ENCODE peak calls at places on chromosomes 4 and X, in ten cellular contexts. One of them, this sample, is unnamed.

GRCh38 chrX:148265829-148266228 is 234.6 kb upstream of the AFF2 start:
- DNase-seq in colonic mucosa: no peak
- DNase-seq in upper lobe of left lung: no peak
- DNase-seq in esophagus muscularis mucosa: no peak
- DNase-seq in heart left ventricle: no peak
- DNase-seq in OCI-LY7: no peak
- DNase-seq in GM23338: no peak
- DNase-seq in CD14-positive monocyte: no peak
- DNase-seq in mesothelial cell of epicardium: no peak
- DNase-seq in WERI-Rb-1: no peak
- DNase-seq in this sample: no peak

GRCh38 chrX:15816886-15817285 is 26.6 kb downstream of the ZRSR2 start:
- DNase-seq in WERI-Rb-1: no peak
- DNase-seq in heart left ventricle: no peak
- DNase-seq in OCI-LY7: no peak
- DNase-seq in upper lobe of left lung: peak; percentile 23
- DNase-seq in GM23338: peak; percentile 11
- DNase-seq in esophagus muscularis mucosa: no peak
- DNase-seq in colonic mucosa: no peak
- DNase-seq in mesothelial cell of epicardium: no peak
- DNase-seq in CD14-positive monocyte: no peak
- DNase-seq in this sample: no peak

GRCh38 chrX:11768039-11768438 is 10.0 kb downstream of the MSL3 start:
- DNase-seq in mesothelial cell of epicardium: no peak
- DNase-seq in upper lobe of left lung: no peak
- DNase-seq in colonic mucosa: no peak
- DNase-seq in esophagus muscularis mucosa: no peak
- DNase-seq in OCI-LY7: no peak
- DNase-seq in WERI-Rb-1: peak; percentile 26
- DNase-seq in GM23338: no peak
- DNase-seq in heart left ventricle: no peak
- DNase-seq in CD14-positive monocyte: no peak
- DNase-seq in this sample: no peak

GRCh38 chr4:37825943-37826281 is 574 bp upstream of the PGM2 start:
- DNase-seq in colonic mucosa: peak; percentile 41
- DNase-seq in WERI-Rb-1: peak; percentile 16
- DNase-seq in heart left ventricle: no peak
- DNase-seq in CD14-positive monocyte: no peak
- DNase-seq in mesothelial cell of epicardium: no peak
- DNase-seq in OCI-LY7: no peak
- DNase-seq in upper lobe of left lung: no peak
- DNase-seq in esophagus muscularis mucosa: peak; percentile 90
- DNase-seq in GM23338: peak; percentile 37
- DNase-seq in this sample: no peak

GRCh38 chr4:48445704-48446103 is 37.4 kb upstream of the SLC10A4 start:
- DNase-seq in mesothelial cell of epicardium: no peak
- DNase-seq in GM23338: peak; percentile 58
- DNase-seq in heart left ventricle: no peak
- DNase-seq in upper lobe of left lung: no peak
- DNase-seq in colonic mucosa: no peak
- DNase-seq in CD14-positive monocyte: no peak
- DNase-seq in OCI-LY7: peak; percentile 19
- DNase-seq in WERI-Rb-1: no peak
- DNase-seq in esophagus muscularis mucosa: no peak
- DNase-seq in this sample: no peak

GRCh38 chr4:153023692-153024394 is 87.7 kb downstream of the FHDC1 start:
- DNase-seq in mesothelial cell of epicardium: no peak
- DNase-seq in CD14-positive monocyte: no peak
- DNase-seq in upper lobe of left lung: no peak
- DNase-seq in OCI-LY7: no peak
- DNase-seq in heart left ventricle: no peak
- DNase-seq in WERI-Rb-1: no peak
- DNase-seq in colonic mucosa: peak; percentile 38
- DNase-seq in GM23338: no peak
- DNase-seq in esophagus muscularis mucosa: no peak
- DNase-seq in this sample: no peak

GRCh38 chrX:74593593-74593992 is 20.8 kb downstream of the RLIM start:
- DNase-seq in mesothelial cell of epicardium: no peak
- DNase-seq in upper lobe of left lung: no peak
- DNase-seq in WERI-Rb-1: no peak
- DNase-seq in CD14-positive monocyte: no peak
- DNase-seq in GM23338: no peak
- DNase-seq in heart left ventricle: no peak
- DNase-seq in colonic mucosa: no peak
- DNase-seq in esophagus muscularis mucosa: no peak
- DNase-seq in OCI-LY7: no peak
- DNase-seq in this sample: no peak

GRCh38 chr4:113738251-113738650 is 23.3 kb downstream of the CAMK2D start:
- DNase-seq in esophagus muscularis mucosa: no peak
- DNase-seq in CD14-positive monocyte: no peak
- DNase-seq in GM23338: no peak
- DNase-seq in upper lobe of left lung: no peak
- DNase-seq in OCI-LY7: no peak
- DNase-seq in mesothelial cell of epicardium: no peak
- DNase-seq in WERI-Rb-1: no peak
- DNase-seq in heart left ventricle: no peak
- DNase-seq in colonic mucosa: no peak
- DNase-seq in this sample: no peak

GRCh38 chrX:108224218-108224617 is 132.6 kb downstream of the ATG4A start:
- DNase-seq in CD14-positive monocyte: no peak
- DNase-seq in colonic mucosa: no peak
- DNase-seq in esophagus muscularis mucosa: no peak
- DNase-seq in heart left ventricle: no peak
- DNase-seq in OCI-LY7: no peak
- DNase-seq in upper lobe of left lung: no peak
- DNase-seq in mesothelial cell of epicardium: no peak
- DNase-seq in GM23338: no peak
- DNase-seq in WERI-Rb-1: no peak
- DNase-seq in this sample: no peak

GRCh38 chr4:55398966-55399365 is 3.2 kb downstream of the TMEM165 start:
- DNase-seq in OCI-LY7: no peak
- DNase-seq in GM23338: no peak
- DNase-seq in upper lobe of left lung: no peak
- DNase-seq in heart left ventricle: no peak
- DNase-seq in mesothelial cell of epicardium: no peak
- DNase-seq in colonic mucosa: no peak
- DNase-seq in CD14-positive monocyte: no peak
- DNase-seq in esophagus muscularis mucosa: no peak
- DNase-seq in WERI-Rb-1: peak; percentile 36
- DNase-seq in this sample: no peak

GRCh38 chrX:85327060-85327333 is 52.5 kb downstream of the POF1B start:
- DNase-seq in colonic mucosa: no peak
- DNase-seq in mesothelial cell of epicardium: no peak
- DNase-seq in esophagus muscularis mucosa: no peak
- DNase-seq in GM23338: no peak
- DNase-seq in CD14-positive monocyte: no peak
- DNase-seq in upper lobe of left lung: no peak
- DNase-seq in WERI-Rb-1: no peak
- DNase-seq in heart left ventricle: no peak
- DNase-seq in OCI-LY7: no peak
- DNase-seq in this sample: no peak

GRCh38 chr4:102535398-102536082 is 34.4 kb downstream of the NFKB1 start:
- DNase-seq in upper lobe of left lung: no peak
- DNase-seq in mesothelial cell of epicardium: no peak
- DNase-seq in esophagus muscularis mucosa: no peak
- DNase-seq in WERI-Rb-1: no peak
- DNase-seq in heart left ventricle: no peak
- DNase-seq in CD14-positive monocyte: no peak
- DNase-seq in GM23338: no peak
- DNase-seq in OCI-LY7: no peak
- DNase-seq in colonic mucosa: no peak
- DNase-seq in this sample: no peak

GRCh38 chrX:71111141-71111843 is at the start of gene IL2RG:
- DNase-seq in upper lobe of left lung: peak; percentile 53
- DNase-seq in CD14-positive monocyte: peak; percentile 80
- DNase-seq in mesothelial cell of epicardium: no peak
- DNase-seq in OCI-LY7: peak; percentile 84
- DNase-seq in heart left ventricle: no peak
- DNase-seq in colonic mucosa: peak; percentile 70
- DNase-seq in esophagus muscularis mucosa: no peak
- DNase-seq in GM23338: no peak
- DNase-seq in WERI-Rb-1: no peak
- DNase-seq in this sample: no peak

GRCh38 chrX:129755779-129756650 is 17.2 kb downstream of the XPNPEP2 start:
- DNase-seq in esophagus muscularis mucosa: no peak
- DNase-seq in heart left ventricle: no peak
- DNase-seq in mesothelial cell of epicardium: no peak
- DNase-seq in WERI-Rb-1: peak; percentile 30
- DNase-seq in upper lobe of left lung: no peak
- DNase-seq in colonic mucosa: no peak
- DNase-seq in OCI-LY7: peak; percentile 66
- DNase-seq in GM23338: peak; percentile 55
- DNase-seq in CD14-positive monocyte: no peak
- DNase-seq in this sample: peak; percentile 19
- TF ChIP-seq CTCF in esophagus muscularis mucosa: no peak
- TF ChIP-seq CTCF in heart left ventricle: no peak
- TF ChIP-seq CTCF in mesothelial cell of epicardium: no peak
- TF ChIP-seq CTCF in WERI-Rb-1: peak; percentile 48
- TF ChIP-seq CTCF in upper lobe of left lung: no peak
- TF ChIP-seq CTCF in colonic mucosa: no peak
- TF ChIP-seq CTCF in OCI-LY7: peak; percentile 58
- TF ChIP-seq CTCF in GM23338: peak; percentile 67
- TF ChIP-seq CTCF in CD14-positive monocyte: no peak
- TF ChIP-seq CTCF in this sample: no peak

GRCh38 chr4:10051536-10052135 is 30.3 kb upstream of the SLC2A9 start:
- DNase-seq in colonic mucosa: no peak
- DNase-seq in heart left ventricle: no peak
- DNase-seq in GM23338: no peak
- DNase-seq in esophagus muscularis mucosa: peak; percentile 37
- DNase-seq in CD14-positive monocyte: no peak
- DNase-seq in WERI-Rb-1: peak; percentile 92
- DNase-seq in upper lobe of left lung: no peak
- DNase-seq in OCI-LY7: no peak
- DNase-seq in mesothelial cell of epicardium: no peak
- DNase-seq in this sample: no peak

GRCh38 chr4:10047967-10048366 is 26.7 kb upstream of the SLC2A9 start:
- DNase-seq in heart left ventricle: no peak
- DNase-seq in colonic mucosa: no peak
- DNase-seq in mesothelial cell of epicardium: no peak
- DNase-seq in WERI-Rb-1: no peak
- DNase-seq in esophagus muscularis mucosa: no peak
- DNase-seq in GM23338: no peak
- DNase-seq in upper lobe of left lung: no peak
- DNase-seq in OCI-LY7: no peak
- DNase-seq in CD14-positive monocyte: no peak
- DNase-seq in this sample: no peak

GRCh38 chr4:10050171-10051120 is 29.1 kb upstream of the SLC2A9 start:
- DNase-seq in esophagus muscularis mucosa: no peak
- DNase-seq in colonic mucosa: no peak
- DNase-seq in GM23338: no peak
- DNase-seq in mesothelial cell of epicardium: no peak
- DNase-seq in CD14-positive monocyte: no peak
- DNase-seq in upper lobe of left lung: no peak
- DNase-seq in heart left ventricle: no peak
- DNase-seq in WERI-Rb-1: peak; percentile 54
- DNase-seq in OCI-LY7: no peak
- DNase-seq in this sample: no peak

GRCh38 chr4:10045481-10045880 is 24.2 kb upstream of the SLC2A9 start:
- DNase-seq in mesothelial cell of epicardium: no peak
- DNase-seq in OCI-LY7: no peak
- DNase-seq in heart left ventricle: no peak
- DNase-seq in esophagus muscularis mucosa: no peak
- DNase-seq in CD14-positive monocyte: no peak
- DNase-seq in upper lobe of left lung: no peak
- DNase-seq in GM23338: no peak
- DNase-seq in WERI-Rb-1: no peak
- DNase-seq in colonic mucosa: no peak
- DNase-seq in this sample: no peak

DNA sequence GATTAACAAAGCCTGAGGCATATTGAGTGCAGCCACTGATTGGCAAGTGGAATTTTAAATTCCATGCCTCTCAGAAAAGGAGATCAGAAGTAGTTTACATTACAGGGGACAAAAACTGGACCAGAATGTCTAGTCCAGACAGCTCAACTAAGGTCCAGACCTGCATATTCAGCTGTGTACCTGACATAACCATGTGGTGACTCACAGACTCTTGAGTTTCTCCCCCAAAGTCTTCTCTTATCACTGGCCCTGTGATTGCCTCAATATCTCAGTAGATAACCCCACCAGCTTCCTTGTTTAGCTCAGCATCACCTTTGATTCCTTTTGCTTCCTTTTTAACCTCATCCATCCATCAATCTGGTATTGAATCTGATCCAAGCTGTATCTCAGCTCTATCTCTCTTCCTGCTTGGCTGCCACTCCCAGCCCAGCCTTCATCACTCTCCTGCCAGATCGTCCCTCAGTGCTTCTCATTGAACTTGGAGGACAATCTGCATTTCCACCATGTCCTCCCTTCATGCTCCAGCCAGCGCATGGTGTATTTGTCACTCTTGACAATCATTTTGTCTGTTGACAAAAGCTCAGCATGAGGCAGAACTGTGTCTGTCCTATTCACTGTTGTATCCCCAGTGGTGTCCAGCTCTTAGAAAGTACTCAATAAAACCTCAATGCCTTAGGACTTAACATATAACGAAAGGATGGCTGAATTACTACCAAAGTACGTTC is 27.8 kb upstream of the SLC2A9 start:
- DNase-seq in OCI-LY7: no peak
- DNase-seq in heart left ventricle: no peak
- DNase-seq in GM23338: no peak
- DNase-seq in colonic mucosa: no peak
- DNase-seq in CD14-positive monocyte: no peak
- DNase-seq in WERI-Rb-1: no peak
- DNase-seq in upper lobe of left lung: no peak
- DNase-seq in mesothelial cell of epicardium: no peak
- DNase-seq in esophagus muscularis mucosa: no peak
- DNase-seq in this sample: no peak
- TF ChIP-seq CTCF in OCI-LY7: no peak
- TF ChIP-seq CTCF in heart left ventricle: no peak
- TF ChIP-seq CTCF in GM23338: no peak
- TF ChIP-seq CTCF in colonic mucosa: no peak
- TF ChIP-seq CTCF in CD14-positive monocyte: no peak
- TF ChIP-seq CTCF in WERI-Rb-1: no peak
- TF ChIP-seq CTCF in upper lobe of left lung: no peak
- TF ChIP-seq CTCF in mesothelial cell of epicardium: no peak
- TF ChIP-seq CTCF in esophagus muscularis mucosa: no peak
- TF ChIP-seq CTCF in this sample: no peak

DNA sequence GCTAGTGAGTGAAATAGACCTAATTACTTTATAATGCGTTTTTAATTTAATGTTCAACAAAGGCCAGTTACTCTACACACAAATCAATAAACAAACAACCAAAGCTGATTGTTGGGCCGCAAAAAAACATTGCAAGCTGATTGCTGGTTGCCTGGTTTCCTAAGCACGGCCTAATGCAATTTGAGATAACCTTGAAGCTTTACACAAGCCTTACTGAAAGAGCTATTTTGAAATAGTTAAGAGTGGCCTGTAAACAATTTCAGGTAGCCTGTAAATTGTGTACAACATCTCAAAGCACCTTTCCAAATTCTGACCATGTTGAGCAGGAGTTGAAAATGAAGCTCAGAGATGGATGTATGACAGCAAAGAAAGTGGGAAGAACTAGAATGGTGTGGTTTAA is 17.5 kb upstream of the CXorf66 start:
- DNase-seq in CD14-positive monocyte: no peak
- DNase-seq in upper lobe of left lung: no peak
- DNase-seq in mesothelial cell of epicardium: no peak
- DNase-seq in colonic mucosa: no peak
- DNase-seq in heart left ventricle: no peak
- DNase-seq in WERI-Rb-1: no peak
- DNase-seq in esophagus muscularis mucosa: no peak
- DNase-seq in GM23338: no peak
- DNase-seq in OCI-LY7: no peak
- DNase-seq in this sample: no peak
- TF ChIP-seq CTCF in CD14-positive monocyte: no peak
- TF ChIP-seq CTCF in upper lobe of left lung: no peak
- TF ChIP-seq CTCF in mesothelial cell of epicardium: no peak
- TF ChIP-seq CTCF in colonic mucosa: no peak
- TF ChIP-seq CTCF in heart left ventricle: no peak
- TF ChIP-seq CTCF in WERI-Rb-1: no peak
- TF ChIP-seq CTCF in esophagus muscularis mucosa: no peak
- TF ChIP-seq CTCF in GM23338: no peak
- TF ChIP-seq CTCF in OCI-LY7: no peak
- TF ChIP-seq CTCF in this sample: no peak

GRCh38 chr4:127788517-127788916 is 6.4 kb downstream of the HSPA4L start:
- DNase-seq in upper lobe of left lung: no peak
- DNase-seq in CD14-positive monocyte: no peak
- DNase-seq in colonic mucosa: no peak
- DNase-seq in OCI-LY7: no peak
- DNase-seq in mesothelial cell of epicardium: no peak
- DNase-seq in heart left ventricle: no peak
- DNase-seq in GM23338: peak; percentile 69
- DNase-seq in WERI-Rb-1: no peak
- DNase-seq in esophagus muscularis mucosa: no peak
- DNase-seq in this sample: no peak
- TF ChIP-seq CTCF in upper lobe of left lung: peak; percentile 16
- TF ChIP-seq CTCF in CD14-positive monocyte: no peak
- TF ChIP-seq CTCF in colonic mucosa: no peak
- TF ChIP-seq CTCF in OCI-LY7: peak; percentile 58
- TF ChIP-seq CTCF in mesothelial cell of epicardium: no peak
- TF ChIP-seq CTCF in heart left ventricle: no peak
- TF ChIP-seq CTCF in GM23338: peak; percentile 76
- TF ChIP-seq CTCF in WERI-Rb-1: peak; percentile 55
- TF ChIP-seq CTCF in esophagus muscularis mucosa: peak; percentile 25
- TF ChIP-seq CTCF in this sample: peak; percentile 16

This sample was measured in nephron progenitor cell.